ENCODE peak calls at places on chromosomes 6 and 20, in ten cellular contexts. Z is stimulated activated effector memory CD8-positive, alpha-beta T cell treated with anti-CD3 and anti-CD28 coated beads, Interleukin-12 subunit alpha, Interleukin-12 subunit beta, amount 100 ng/mL, for 72 hours; B is NCI-H510A; C is fibroblast of lung; T is naive thymus-derived CD4-positive, alpha-beta T cell; Y is NCI-H1105; F is activated CD4-positive, alpha-beta T cell treated with anti-CD3 and anti-CD28 coated beads, Interleukin-2, amount 50 U/mL, for 1 hour; D is lower leg skin; K is substantia nigra; O is type B pancreatic cell. G is an unnamed sample.

GRCh38 chr20:36969478-36970186 is 18.1 kb upstream of the SAMHD1 start:
- DNase-seq in F (peak), T (peak), K (no peak), Y (no peak), B (no peak), O (no peak), C (no peak), Z (no peak), D (no peak), G (no peak)

GRCh38 chr6:108884211-108885059 is 36.2 kb downstream of the ARMC2 start:
- DNase-seq in B (no peak), K (no peak), C (no peak), O (no peak), Y (no peak), T (no peak), D (no peak), Z (no peak), F (no peak), G (no peak)

GRCh38 chr6:6824381-6824780 is 235.9 kb downstream of the LY86 start:
- DNase-seq in Y (no peak), C (no peak), K (no peak), T (no peak), B (no peak), F (no peak), Z (no peak), D (peak), O (no peak), G (no peak)

GRCh38 chr6:161924516-161925116 is 650.8 kb upstream of the AGPAT4 start:
- DNase-seq in Z (no peak), B (no peak), T (no peak), O (no peak), Y (no peak), D (no peak), K (no peak), C (peak), F (no peak), G (peak)

GRCh38 chr6:122722746-122723145 is 56.8 kb upstream of the FABP7 start:
- DNase-seq in K (no peak), F (no peak), B (no peak), Z (no peak), Y (no peak), C (peak), T (no peak), O (no peak), D (no peak), G (no peak)

GRCh38 chr20:34971038-34971872 is 15.6 kb downstream of the MYH7B start:
- DNase-seq in D (no peak), O (no peak), C (no peak), Z (no peak), F (no peak), K (no peak), T (no peak), Y (no peak), B (no peak), G (no peak)

GRCh38 chr6:128848169-128848935 is 34.6 kb upstream of the LAMA2 start:
- DNase-seq in C (no peak), B (no peak), D (no peak), Y (no peak), T (no peak), K (no peak), F (no peak), O (no peak), Z (no peak), G (no peak)

GRCh38 chr6:154862536-154862935 is 129.3 kb downstream of the SCAF8 start:
- DNase-seq in T (no peak), F (no peak), B (no peak), O (no peak), Y (no peak), K (no peak), D (no peak), C (no peak), Z (no peak), G (no peak)

GRCh38 chr6:6694368-6694780 is 105.9 kb downstream of the LY86 start:
- DNase-seq in F (no peak), K (no peak), C (no peak), O (no peak), B (no peak), Z (no peak), T (no peak), Y (no peak), D (peak), G (no peak)

GRCh38 chr20:64211874-64212658 is 43.5 kb upstream of the PCMTD2 start:
- DNase-seq in K (no peak), O (no peak), T (no peak), B (no peak), Y (no peak), F (no peak), C (no peak), D (no peak), Z (no peak), G (no peak)

GRCh38 chr20:17835240-17835940 is 133.2 kb downstream of the SNX5 start:
- DNase-seq in Y (no peak), K (no peak), F (no peak), D (peak), B (no peak), Z (no peak), O (no peak), C (peak), T (no peak), G (no peak)

GRCh38 chr6:34546551-34547321 is 9.4 kb downstream of the SPDEF start:
- DNase-seq in F (no peak), O (no peak), T (no peak), B (peak), Z (no peak), Y (peak), C (no peak), D (peak), K (peak), G (peak)

GRCh38 chr6:98137391-98137790 is 697.0 kb upstream of the POU3F2 start:
- DNase-seq in Y (no peak), O (no peak), B (no peak), F (no peak), D (no peak), C (no peak), K (no peak), Z (no peak), T (no peak), G (no peak)

GRCh38 chr20:50824137-50824536 is 29.3 kb downstream of the BCAS4 start:
- DNase-seq in C (peak), O (no peak), D (no peak), T (no peak), Z (no peak), F (no peak), B (no peak), K (no peak), Y (no peak), G (no peak)

GRCh38 chr20:2748551-2749342 is 51.7 kb downstream of the CPXM1 start:
- DNase-seq in O (peak), C (no peak), B (no peak), F (no peak), D (peak), T (no peak), Y (no peak), K (no peak), Z (no peak), G (no peak)

GRCh38 chr6:7914991-7915789 is 4.6 kb upstream of the TXNDC5 start:
- DNase-seq in O (peak), Z (no peak), K (no peak), B (no peak), T (no peak), Y (no peak), D (peak), F (no peak), C (peak), G (no peak)

GRCh38 chr20:14142171-14142570 is 146.9 kb downstream of the MACROD2 start:
- DNase-seq in B (peak), D (no peak), Y (peak), F (no peak), C (peak), K (peak), T (no peak), Z (no peak), O (no peak), G (peak)

GRCh38 chr6:31659649-31660223 is 842 bp downstream of the C6orf47 start:
- DNase-seq in K (no peak), F (no peak), B (no peak), Y (no peak), D (no peak), O (no peak), T (no peak), C (peak), Z (no peak), G (no peak)

GRCh38 chr6:125798734-125799510 is 8.2 kb downstream of the NCOA7 start:
- DNase-seq in B (no peak), D (no peak), O (no peak), F (no peak), Z (no peak), T (no peak), Y (no peak), C (peak), K (no peak), G (no peak)